ENCODE peak calls at places on chromosomes 16 and 17, in four cellular contexts. W is H1, F is HCT116, Q is K562. R is an unnamed sample.

GRCh38 chr16:62035115-62036092 is 834 bp downstream of the CDH8 start:
- DNase-seq in W (peak), Q (no peak), F (no peak), R (no peak)

GRCh38 chr17:58786586-58787295 is 31.1 kb downstream of the PPM1E start:
- DNase-seq in W (no peak), Q (peak), F (peak), R (no peak)

GRCh38 chr17:57406131-57406980 is 150.0 kb downstream of the MSI2 start:
- DNase-seq in Q (no peak), F (no peak), W (no peak), R (no peak)

GRCh38 chr17:13993106-13993505 is 76.2 kb upstream of the COX10 start:
- DNase-seq in F (no peak), Q (no peak), W (no peak), R (no peak)

GRCh38 chr17:29078183-29079045 is 35.5 kb downstream of the PIPOX start:
- DNase-seq in F (peak), Q (no peak), W (no peak), R (no peak)

GRCh38 chr17:5592382-5592781 is 8.1 kb upstream of the NLRP1 start:
- DNase-seq in F (peak), Q (no peak), W (no peak), R (no peak)

GRCh38 chr16:49337814-49338350 is 35.7 kb upstream of the C16orf78 start:
- DNase-seq in W (no peak), Q (no peak), F (no peak), R (no peak)

GRCh38 chr17:45861185-45861584 is 16.5 kb downstream of the SPPL2C start:
- DNase-seq in Q (no peak), F (no peak), W (no peak), R (no peak)

GRCh38 chr17:64163468-64163867 is 33.5 kb upstream of the ERN1 start:
- DNase-seq in F (no peak), W (no peak), Q (no peak), R (no peak)

GRCh38 chr17:11969565-11969964 is 27.7 kb downstream of the ZNF18 start:
- DNase-seq in Q (no peak), W (no peak), F (no peak), R (no peak)

GRCh38 chr16:86044881-86045600 is 146.1 kb downstream of the IRF8 start:
- DNase-seq in F (no peak), Q (peak), W (no peak), R (no peak)

GRCh38 chr17:44992242-44992939 is 24.3 kb upstream of the C1QL1 start:
- DNase-seq in F (no peak), Q (no peak), W (no peak), R (no peak)

GRCh38 chr17:39617446-39618251 is 9.1 kb upstream of the PPP1R1B start:
- DNase-seq in Q (peak), W (no peak), F (no peak), R (no peak)

GRCh38 chr16:20517149-20517548 is 59.0 kb downstream of the ACSM2B start:
- DNase-seq in W (no peak), F (no peak), Q (no peak), R (no peak)

GRCh38 chr16:77359065-77359502 is 75.8 kb downstream of the ADAMTS18 start:
- DNase-seq in W (no peak), F (no peak), Q (no peak), R (no peak)

GRCh38 chr17:78706271-78706915 is 75.7 kb downstream of the CYTH1 start:
- DNase-seq in Q (no peak), F (no peak), W (no peak), R (peak)

GRCh38 chr16:2470603-2471015 is 488 bp upstream of the NTN3 start:
- DNase-seq in W (no peak), Q (no peak), F (no peak), R (no peak)

GRCh38 chr17:57676543-57676942 is 68.6 kb downstream of the CCDC182 start:
- DNase-seq in Q (no peak), W (no peak), F (no peak), R (no peak)

GRCh38 chr17:32143525-32143865 is 1.2 kb downstream of the RHOT1 start:
- DNase-seq in Q (no peak), W (no peak), F (no peak), R (no peak)

GRCh38 chr16:65658339-65659275 is 536.7 kb upstream of the CDH11 start:
- DNase-seq in Q (no peak), F (no peak), W (no peak), R (no peak)

GRCh38 chr16:48374255-48374654 is 11.0 kb downstream of the SIAH1 start:
- DNase-seq in W (no peak), F (no peak), Q (no peak), R (no peak)

GRCh38 chr17:65522751-65523404 is 38.6 kb downstream of the AXIN2 start:
- DNase-seq in F (no peak), Q (no peak), W (no peak), R (no peak)

GRCh38 chr17:49746791-49747490 is 17.0 kb downstream of the FAM117A start:
- DNase-seq in W (no peak), F (no peak), Q (no peak), R (peak)

GRCh38 chr16:29804455-29805231 is 1.7 kb upstream of the MAZ start:
- DNase-seq in F (no peak), W (no peak), Q (peak), R (no peak)

GRCh38 chr16:87177627-87178026 is 139.6 kb downstream of the C16orf95 start:
- DNase-seq in Q (no peak), W (no peak), F (no peak), R (no peak)

GRCh38 chr16:57146735-57147134 is 39.1 kb downstream of the PSME3IP1 start:
- DNase-seq in Q (peak), W (no peak), F (no peak), R (no peak)

GRCh38 chr17:74442670-74443515 is 11.0 kb downstream of the GPRC5C start:
- DNase-seq in Q (no peak), F (peak), W (no peak), R (no peak)

GRCh38 chr16:89314357-89314756 is 96.9 kb downstream of the ZNF778 start:
- DNase-seq in Q (no peak), W (no peak), F (no peak), R (no peak)

GRCh38 chr17:57649731-57650484 is 95.2 kb downstream of the CCDC182 start:
- DNase-seq in W (no peak), Q (no peak), F (no peak), R (no peak)

GRCh38 chr17:81389585-81389984 is 5.7 kb upstream of the BAHCC1 start:
- DNase-seq in Q (no peak), F (no peak), W (no peak), R (no peak)

GRCh38 chr17:81701288-81702071 is 1.7 kb upstream of the MRPL12 start:
- DNase-seq in W (no peak), Q (peak), F (no peak), R (no peak)

GRCh38 chr17:31738067-31738466 is 121.0 kb downstream of the COPRS start:
- DNase-seq in W (no peak), F (no peak), Q (no peak), R (no peak)

GRCh38 chr17:64507418-64507766 is 615 bp downstream of the CEP95 start:
- DNase-seq in F (no peak), Q (no peak), W (no peak), R (no peak)

GRCh38 chr16:64455275-64455674 is 666.6 kb downstream of the CDH11 start:
- DNase-seq in W (no peak), Q (no peak), F (no peak), R (no peak)

GRCh38 chr17:65514082-65514481 is 47.4 kb downstream of the AXIN2 start:
- DNase-seq in F (no peak), Q (no peak), W (no peak), R (no peak)

GRCh38 chr16:87560428-87561199 is 41.7 kb upstream of the JPH3 start:
- DNase-seq in F (peak), W (peak), Q (peak), R (no peak)

GRCh38 chr17:83175551-83176271 is 96.3 kb downstream of the METRNL start:
- DNase-seq in Q (no peak), F (no peak), W (no peak), R (no peak)

GRCh38 chr17:79789943-79790804 is 6.7 kb downstream of the CBX8 start:
- DNase-seq in F (no peak), Q (peak), W (no peak), R (no peak)

GRCh38 chr16:84020353-84020752 is 22.2 kb downstream of the SLC38A8 start:
- DNase-seq in F (no peak), W (no peak), Q (no peak), R (no peak)

DNA sequence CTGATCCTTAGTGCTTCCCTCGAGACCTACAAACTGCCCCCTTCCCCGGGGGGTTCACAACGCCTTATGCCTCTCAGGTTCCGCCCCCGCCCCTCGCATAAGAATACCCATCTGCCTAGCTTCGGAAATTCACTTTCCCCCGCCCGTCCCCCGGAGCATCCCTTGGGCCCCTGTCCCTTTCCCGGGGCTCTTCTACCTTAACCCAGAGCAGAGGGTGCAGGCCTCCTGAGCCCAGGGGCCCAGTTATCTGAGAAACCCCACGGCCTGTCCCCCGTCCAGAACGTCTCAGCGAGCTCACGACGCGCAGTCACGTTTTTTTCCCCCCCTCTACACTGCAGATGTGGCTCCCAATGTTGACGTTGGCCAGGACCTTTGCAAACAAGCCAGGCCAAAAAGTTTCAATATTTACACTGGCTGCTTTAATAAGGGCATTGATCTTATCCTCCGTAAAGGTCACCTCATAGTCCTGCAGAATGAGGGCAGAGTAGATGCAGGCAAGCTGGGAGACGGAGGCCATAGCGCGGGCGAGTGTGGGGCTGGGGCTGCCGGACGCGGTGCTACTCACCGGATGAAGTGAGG is 1.4 kb upstream of the NBR1 start:
- DNase-seq in Q (peak), W (no peak), F (no peak), R (no peak)
- TF ChIP-seq EGR1 in Q (peak), W (no peak), F (peak), R (no peak)

GRCh38 chr16:31072540-31073072 is 1.4 kb downstream of the ZNF668 start:
- DNase-seq in Q (peak), W (no peak), F (no peak), R (no peak)
- TF ChIP-seq EGR1 in Q (no peak), W (no peak), F (no peak), R (no peak)

GRCh38 chr17:34382586-34383224 is 19.7 kb upstream of the CCL1 start:
- DNase-seq in Q (no peak), F (no peak), W (no peak), R (peak)
- TF ChIP-seq EGR1 in Q (no peak), F (no peak), W (no peak), R (no peak)

GRCh38 chr16:75108792-75109731 is 7.5 kb downstream of the LDHD start:
- DNase-seq in Q (no peak), F (peak), W (no peak), R (peak)

GRCh38 chr16:75109732-75110243 is 6.8 kb downstream of the LDHD start:
- DNase-seq in W (no peak), Q (no peak), F (no peak), R (no peak)

GRCh38 chr16:75106351-75107274 is 10.0 kb downstream of the LDHD start:
- DNase-seq in Q (no peak), W (no peak), F (no peak), R (no peak)

GRCh38 chr16:75105306-75106061 is 11.1 kb downstream of the LDHD start:
- DNase-seq in F (no peak), W (no peak), Q (no peak), R (no peak)

GRCh38 chr16:75107505-75107904 is 9.1 kb downstream of the LDHD start:
- DNase-seq in F (no peak), W (no peak), Q (no peak), R (no peak)
- TF ChIP-seq EGR1 in F (no peak), W (no peak), Q (no peak), R (no peak)

R was measured in GM12878.